ENCODE peak calls at places on chromosomes 12 and 14, in five cellular contexts. S is endothelial cell, R is body of pancreas, U is heart left ventricle, E is Kasumi-1. Y is an unnamed sample.
A peak's percentile ranks its signal among the peaks of the same experiment; 100 is the strongest.

GRCh38 chr14:65057704-65058103 is 44.6 kb downstream of the MAX start:
- DNase-seq in S (no peak), R (no peak), U (no peak), E (no peak), Y (no peak)

GRCh38 chr12:50639721-50640120 is 124.2 kb upstream of the ATF1 start:
- DNase-seq in S (no peak), R (no peak), U (no peak), E (no peak), Y (no peak)

GRCh38 chr14:69046468-69046867 is 67.4 kb upstream of the ACTN1 start:
- DNase-seq in S (no peak), R (peak; percentile 32), U (peak; percentile 83), E (no peak), Y (no peak)

GRCh38 chr12:71581206-71581605 is 82.4 kb downstream of the ZFC3H1 start:
- DNase-seq in S (no peak), R (no peak), U (no peak), E (no peak), Y (no peak)

GRCh38 chr12:28024231-28024995 is 51.9 kb upstream of the PTHLH start:
- DNase-seq in S (no peak), R (no peak), U (no peak), E (no peak), Y (no peak)

GRCh38 chr12:122003646-122004611 is 17.8 kb upstream of the BCL7A start:
- DNase-seq in S (no peak), R (no peak), U (no peak), E (no peak), Y (no peak)

GRCh38 chr12:76346798-76347420 is 1.3 kb downstream of the BBS10 start:
- DNase-seq in S (no peak), R (peak; percentile 30), U (peak; percentile 37), E (peak; percentile 68), Y (no peak)

GRCh38 chr12:10873374-10873773 is 10.7 kb downstream of the PRH1 start:
- DNase-seq in S (no peak), R (no peak), U (no peak), E (no peak), Y (no peak)

GRCh38 chr14:31025335-31026075 is at the start of gene AP4S1:
- DNase-seq in S (peak; percentile 53), R (peak; percentile 31), U (peak; percentile 34), E (peak; percentile 17), Y (peak; percentile 80)

GRCh38 chr14:71117839-71118743 is 210.8 kb downstream of the PCNX1 start:
- DNase-seq in S (no peak), R (peak; percentile 25), U (no peak), E (no peak), Y (no peak)

GRCh38 chr14:31029016-31029970 is 3.1 kb upstream of the STRN3 start:
- DNase-seq in S (no peak), R (no peak), U (no peak), E (no peak), Y (no peak)

GRCh38 chr14:101757064-101757838 is 4.3 kb upstream of the PPP2R5C start:
- DNase-seq in S (no peak), R (no peak), U (no peak), E (no peak), Y (no peak)

GRCh38 chr14:23141706-23142467 is 22.8 kb upstream of the CEBPE start:
- DNase-seq in S (no peak), R (peak; percentile 82), U (peak; percentile 79), E (no peak), Y (no peak)

GRCh38 chr14:95407342-95407741 is 87.6 kb upstream of the CLMN start:
- DNase-seq in S (no peak), R (no peak), U (no peak), E (no peak), Y (no peak)

GRCh38 chr14:55374771-55375170 is 36.9 kb downstream of the ATG14 start:
- DNase-seq in S (no peak), R (no peak), U (no peak), E (no peak), Y (no peak)

GRCh38 chr14:40164083-40164482 is 731.9 kb upstream of the FBXO33 start:
- DNase-seq in S (no peak), R (no peak), U (no peak), E (no peak), Y (no peak)

GRCh38 chr14:71483154-71483553 is 449.1 kb upstream of the RGS6 start:
- DNase-seq in S (no peak), R (no peak), U (no peak), E (no peak), Y (no peak)

GRCh38 chr12:81257952-81258551 is 180.2 kb downstream of the ACSS3 start:
- DNase-seq in S (peak; percentile 26), R (no peak), U (no peak), E (peak; percentile 54), Y (no peak)

GRCh38 chr12:2326470-2326869 is 273.7 kb downstream of the CACNA1C start:
- DNase-seq in S (no peak), R (no peak), U (no peak), E (no peak), Y (no peak)

GRCh38 chr12:48865141-48865440 is 579 bp downstream of the RND1 start:
- DNase-seq in S (no peak), R (peak; percentile 7), U (no peak), E (no peak), Y (no peak)

GRCh38 chr14:60594077-60594476 is 55.2 kb downstream of the SIX1 start:
- DNase-seq in S (no peak), R (peak; percentile 18), U (no peak), E (no peak), Y (no peak)

GRCh38 chr14:58171090-58171489 is 19.1 kb upstream of the ARMH4 start:
- DNase-seq in S (peak; percentile 50), R (peak; percentile 87), U (peak; percentile 54), E (peak; percentile 92), Y (peak; percentile 66)

GRCh38 chr14:34714320-34715107 is at the start of gene CFL2:
- DNase-seq in S (peak; percentile 72), R (peak; percentile 84), U (peak; percentile 89), E (peak; percentile 29), Y (peak; percentile 85)

GRCh38 chr14:47590763-47591162 is 84.6 kb downstream of the MDGA2 start:
- DNase-seq in S (no peak), R (no peak), U (no peak), E (no peak), Y (no peak)

GRCh38 chr14:101881426-101881825 is 82.9 kb upstream of the DYNC1H1 start:
- DNase-seq in S (no peak), R (peak; percentile 85), U (no peak), E (no peak), Y (no peak)

Y was measured in activated CD8-positive, alpha-beta memory T cell treated with anti-CD3 and anti-CD28 coated beads, Interleukin-2, amount 50 U/mL, for 48 hours.